ENCODE peak calls at places on chromosome 11, in six cellular contexts. N, T, C, E, A and H are unnamed samples.

GRCh38 chr11:69138265-69138664 is 17.5 kb upstream of the SMIM38 start:
- DNase-seq in N (no peak), T (no peak), C (no peak), E (no peak), A (no peak), H (no peak)

GRCh38 chr11:102552447-102553200 is 22.1 kb upstream of the MMP7 start:
- DNase-seq in N (no peak), T (no peak), C (no peak), E (no peak), A (no peak), H (no peak)

GRCh38 chr11:73340164-73340563 is 32.1 kb downstream of the ARHGEF17 start:
- DNase-seq in N (peak), T (no peak), C (no peak), E (no peak), A (no peak), H (no peak)

GRCh38 chr11:92854952-92855351 is 114.5 kb upstream of the MTNR1B start:
- DNase-seq in N (no peak), T (no peak), C (no peak), E (no peak), A (no peak), H (no peak)

GRCh38 chr11:67483901-67484665 is 1.3 kb downstream of the AIP start:
- DNase-seq in N (peak), T (no peak), C (no peak), E (no peak), A (no peak), H (no peak)

GRCh38 chr11:60872124-60872951 is 5.0 kb downstream of the ZP1 start:
- DNase-seq in N (no peak), T (no peak), C (no peak), E (no peak), A (no peak), H (no peak)

GRCh38 chr11:114110948-114111347 is 51.4 kb downstream of the ZBTB16 start:
- DNase-seq in N (no peak), T (no peak), C (no peak), E (no peak), A (no peak), H (no peak)

GRCh38 chr11:35484435-35484834 is 41.0 kb downstream of the PAMR1 start:
- DNase-seq in N (no peak), T (no peak), C (no peak), E (no peak), A (no peak), H (no peak)

GRCh38 chr11:75280770-75281468 is 40.3 kb downstream of the TPBGL start:
- DNase-seq in N (no peak), T (no peak), C (no peak), E (no peak), A (no peak), H (no peak)

GRCh38 chr11:65446446-65447277 is 24.1 kb downstream of the NEAT1 start:
- DNase-seq in N (no peak), T (no peak), C (no peak), E (no peak), A (no peak), H (no peak)